ENCODE peak calls at places on chromosomes 3 and 15, in seven cellular contexts. T is CD4-positive, alpha-beta T cell; S is heart right ventricle; I is A673; P is breast epithelium; F is IMR-90; O is spleen. D is an unnamed sample.
A peak's percentile ranks its signal among the peaks of the same experiment; 100 is the strongest.

GRCh38 chr15:75195122-75195765 is 6.4 kb upstream of the C15orf39 start:
- DNase-seq in S (peak; percentile 63), P (no peak), T (no peak), O (peak; percentile 75), F (no peak), I (no peak), D (no peak)

GRCh38 chr3:23830869-23831484 is 25.2 kb downstream of the UBE2E1 start:
- DNase-seq in O (no peak), F (no peak), I (no peak), T (no peak), P (no peak), S (no peak), D (peak; percentile 70)

GRCh38 chr15:33612721-33613304 is 302.0 kb downstream of the RYR3 start:
- DNase-seq in O (no peak), F (no peak), T (no peak), P (no peak), S (no peak), I (peak; percentile 29), D (no peak)

GRCh38 chr15:63860161-63860954 is 26.6 kb upstream of the HERC1 start:
- DNase-seq in S (no peak), F (no peak), O (peak; percentile 86), T (peak; percentile 66), I (no peak), P (no peak), D (no peak)

GRCh38 chr15:92884813-92885461 is 15.2 kb upstream of the CHD2 start:
- DNase-seq in S (no peak), I (no peak), O (no peak), P (no peak), T (no peak), F (peak; percentile 28), D (peak; percentile 43)

GRCh38 chr3:130850846-130851245 is 43.0 kb upstream of the ATP2C1 start:
- DNase-seq in T (no peak), O (no peak), I (no peak), S (no peak), F (no peak), P (no peak), D (peak; percentile 67)

GRCh38 chr3:188914556-188914955 is 257.2 kb upstream of the TPRG1 start:
- DNase-seq in T (no peak), S (no peak), P (no peak), I (peak; percentile 71), F (peak; percentile 89), O (no peak), D (no peak)

GRCh38 chr3:65538101-65538500 is 500.6 kb downstream of the MAGI1 start:
- DNase-seq in O (no peak), F (peak; percentile 43), T (no peak), P (no peak), S (no peak), I (no peak), D (no peak)

GRCh38 chr3:36175916-36176461 is 204.3 kb upstream of the STAC start:
- DNase-seq in F (no peak), P (no peak), I (no peak), O (no peak), T (no peak), S (no peak), D (no peak)

GRCh38 chr3:195388380-195388779 is 54.4 kb downstream of the ACAP2 start:
- DNase-seq in T (no peak), O (no peak), P (no peak), F (no peak), S (no peak), I (no peak), D (no peak)

GRCh38 chr15:56077071-56077470 is 83.7 kb upstream of the NEDD4 start:
- DNase-seq in T (no peak), F (no peak), O (no peak), P (no peak), I (no peak), S (no peak), D (no peak)

GRCh38 chr3:145776782-145777408 is 384.1 kb downstream of the PLOD2 start:
- DNase-seq in T (no peak), I (peak; percentile 73), P (no peak), F (peak; percentile 54), O (no peak), S (no peak), D (peak; percentile 35)

GRCh38 chr15:36156855-36157521 is 422.4 kb upstream of the CDIN1 start:
- DNase-seq in O (no peak), S (peak; percentile 22), T (no peak), F (peak; percentile 56), I (peak; percentile 9), P (no peak), D (no peak)

GRCh38 chr3:3552741-3553140 is 246.5 kb upstream of the LRRN1 start:
- DNase-seq in T (no peak), S (no peak), I (no peak), F (no peak), O (no peak), P (no peak), D (peak; percentile 3)

GRCh38 chr15:31081568-31082250 is 19.8 kb downstream of the TRPM1 start:
- DNase-seq in P (no peak), T (no peak), I (no peak), F (no peak), O (no peak), S (no peak), D (no peak)

GRCh38 chr3:138365991-138366759 is 17.8 kb downstream of the MRAS start:
- DNase-seq in F (no peak), P (no peak), I (no peak), S (no peak), T (no peak), O (peak; percentile 56), D (no peak)

GRCh38 chr3:57837686-57838085 is 81.6 kb downstream of the SLMAP start:
- DNase-seq in P (no peak), T (no peak), S (no peak), I (no peak), F (no peak), O (no peak), D (no peak)

DNA sequence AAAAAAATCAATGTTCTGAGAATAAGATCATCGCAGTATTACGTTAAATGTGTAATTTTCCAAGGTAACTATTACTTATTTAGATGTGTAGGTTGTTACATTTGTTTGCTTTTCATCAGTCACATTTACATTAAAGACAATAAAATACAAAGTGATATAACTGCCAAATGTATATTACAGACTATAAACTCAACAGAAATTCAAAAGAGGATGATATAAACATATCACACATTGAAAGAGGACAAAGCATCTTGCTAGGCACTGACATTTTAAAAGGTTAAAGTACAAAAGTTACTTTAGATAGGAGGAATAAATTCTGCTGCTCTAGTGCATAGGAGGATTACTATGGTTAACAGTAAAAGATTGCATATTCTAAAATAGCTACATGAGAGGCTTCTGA is 16.1 kb downstream of the VGLL4 start:
- DNase-seq in I (no peak), S (no peak), O (no peak), P (no peak), T (no peak), F (no peak), D (no peak)
- H3K9me3 ChIP-seq in I (no peaks in the 10 kb centered on the region), S (no peaks in the 10 kb centered on the region), O (no peaks in the 10 kb centered on the region), P (no peaks in the 10 kb centered on the region), T (no peaks in the 10 kb centered on the region), F (no peaks in the 10 kb centered on the region), D (no peaks in the 10 kb centered on the region)

GRCh38 chr15:61216519-61216918 is 12.6 kb downstream of the RORA start:
- DNase-seq in O (no peak), F (no peak), S (no peak), P (no peak), I (no peak), T (no peak), D (no peak)
- TF ChIP-seq CTCF in O (no peak), F (no peak), S (no peak), P (peak; percentile 12), I (no peak), T (no peak), D (peak; percentile 49)

GRCh38 chr3:280691-281090 is 84.1 kb downstream of the CHL1 start:
- DNase-seq in S (no peak), O (no peak), P (no peak), T (no peak), I (no peak), F (no peak), D (no peak)

GRCh38 chr3:277873-278272 is 81.3 kb downstream of the CHL1 start:
- DNase-seq in T (no peak), I (no peak), P (no peak), O (no peak), S (no peak), F (no peak), D (no peak)

GRCh38 chr3:284316-284715 is 87.8 kb downstream of the CHL1 start:
- DNase-seq in T (no peak), F (no peak), S (no peak), P (no peak), I (no peak), O (no peak), D (no peak)

GRCh38 chr3:278300-279064 is 81.9 kb downstream of the CHL1 start:
- DNase-seq in T (no peak), O (no peak), F (no peak), S (no peak), P (no peak), I (no peak), D (no peak)

DNA sequence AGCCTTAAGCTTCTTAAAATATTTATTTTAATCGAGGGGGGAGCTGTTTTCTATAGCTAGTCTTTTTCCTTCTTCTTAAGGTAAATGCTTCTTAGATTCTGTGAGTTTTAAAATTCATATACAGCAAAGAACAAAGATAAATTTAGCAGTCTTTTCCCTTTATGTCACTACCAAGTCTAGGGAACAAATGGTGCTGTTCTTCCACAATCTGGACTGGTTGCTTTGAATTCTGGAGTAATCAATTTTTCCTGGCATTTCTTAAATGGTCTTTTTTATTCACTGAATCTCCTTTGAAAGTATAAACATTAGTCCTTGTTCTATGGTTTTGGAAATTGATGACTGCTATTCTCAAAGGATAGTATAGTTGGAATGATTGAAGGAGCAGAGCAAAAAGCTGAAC is 82.8 kb downstream of the CHL1 start:
- DNase-seq in I (no peak), F (no peak), P (no peak), T (no peak), O (no peak), S (no peak), D (no peak)
- H3K9me3 ChIP-seq in I (no peaks in the 10 kb centered on the region), F (no peaks in the 10 kb centered on the region), P (no peaks in the 10 kb centered on the region), T (no peaks in the 10 kb centered on the region), O (peaks cover 13% of the 10 kb centered on the region), S (no peaks in the 10 kb centered on the region), D (no peaks in the 10 kb centered on the region)

GRCh38 chr3:39150170-39150802 is 3.1 kb downstream of the CSRNP1 start:
- DNase-seq in T (no peak), O (no peak), S (no peak), P (no peak), F (no peak), I (no peak), D (no peak)
- TF ChIP-seq CTCF in T (no peak), O (no peak), S (no peak), P (no peak), F (no peak), I (no peak), D (no peak)

DNA sequence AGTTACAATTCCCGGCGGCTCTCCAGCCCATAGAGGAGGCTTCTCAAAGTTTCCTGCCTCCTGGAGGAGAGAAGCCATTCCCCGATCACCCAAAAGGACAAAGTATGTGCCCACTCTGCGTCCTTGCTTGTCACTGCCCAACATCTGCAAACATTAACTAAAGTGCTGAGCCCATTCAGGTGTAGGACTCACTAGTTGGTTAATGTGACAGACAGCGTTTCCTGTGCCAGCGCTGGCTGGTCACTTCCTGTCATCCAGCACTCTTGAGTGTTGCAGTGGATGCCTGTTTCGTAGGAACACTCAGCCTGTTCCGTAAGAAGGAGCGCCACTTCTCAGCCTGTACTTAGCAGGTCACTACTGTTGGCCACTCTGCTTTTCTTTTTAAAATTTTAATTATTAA is 100.3 kb downstream of the APBA2 start:
- DNase-seq in T (no peak), P (no peak), F (no peak), O (no peak), I (no peak), S (no peak), D (no peak)
- H3K9me3 ChIP-seq in T (no peaks in the 10 kb centered on the region), P (no peaks in the 10 kb centered on the region), F (no peaks in the 10 kb centered on the region), O (no peaks in the 10 kb centered on the region), I (no peaks in the 10 kb centered on the region), S (no peaks in the 10 kb centered on the region), D (peaks cover 24% of the 10 kb centered on the region)